ENCODE peak calls at places on chromosomes 4 and X, in five cellular contexts. Z, X, T, S and N are unnamed samples.
A peak's percentile ranks its signal among the peaks of the same experiment; 100 is the strongest.

GRCh38 chr4:186726440-186727148 is 2.9 kb upstream of the FAT1 start:
- DNase-seq in Z (no peak), X (peak; percentile 71), T (peak; percentile 66), S (no peak), N (peak; percentile 99)

GRCh38 chrX:38641197-38641596 is 79.9 kb downstream of the TSPAN7 start:
- DNase-seq in Z (no peak), X (no peak), T (no peak), S (no peak), N (no peak)

GRCh38 chr4:121199742-121200561 is 35.8 kb upstream of the TNIP3 start:
- DNase-seq in Z (no peak), X (no peak), T (no peak), S (peak; percentile 16), N (no peak)

GRCh38 chrX:17824980-17825379 is 36.1 kb downstream of the RAI2 start:
- DNase-seq in Z (no peak), X (no peak), T (no peak), S (no peak), N (no peak)

GRCh38 chrX:71976753-71977152 is 66.1 kb downstream of the NHSL2 start:
- DNase-seq in Z (no peak), X (no peak), T (no peak), S (no peak), N (no peak)

GRCh38 chrX:19280636-19281035 is 63.1 kb upstream of the PDHA1 start:
- DNase-seq in Z (no peak), X (no peak), T (no peak), S (no peak), N (no peak)

GRCh38 chr4:107894138-107894603 is 37.2 kb upstream of the CYP2U1 start:
- DNase-seq in Z (no peak), X (no peak), T (no peak), S (no peak), N (no peak)

GRCh38 chr4:38177792-38178665 is 217.8 kb downstream of the PTTG2 start:
- DNase-seq in Z (no peak), X (no peak), T (peak; percentile 34), S (peak; percentile 45), N (no peak)

GRCh38 chr4:9762823-9763475 is 18.5 kb upstream of the DRD5 start:
- DNase-seq in Z (peak; percentile 49), X (peak; percentile 12), T (peak; percentile 33), S (no peak), N (no peak)

GRCh38 chr4:101274888-101275752 is 72.2 kb downstream of the PPP3CA start:
- DNase-seq in Z (no peak), X (no peak), T (no peak), S (no peak), N (no peak)

GRCh38 chr4:137768881-137769280 is 236.6 kb upstream of the PCDH18 start:
- DNase-seq in Z (no peak), X (no peak), T (no peak), S (no peak), N (no peak)

GRCh38 chrX:18360867-18361266 is 6.4 kb upstream of the SCML2 start:
- DNase-seq in Z (no peak), X (no peak), T (no peak), S (no peak), N (no peak)

GRCh38 chrX:1109580-1110119 is 102.8 kb downstream of the CRLF2 start:
- DNase-seq in Z (no peak), X (no peak), T (no peak), S (no peak), N (no peak)

GRCh38 chrX:52934704-52935468 is 23.4 kb downstream of the FAM156A start:
- DNase-seq in Z (peak; percentile 29), X (peak; percentile 91), T (peak; percentile 98), S (peak; percentile 85), N (peak; percentile 93)

GRCh38 chrX:11435568-11435967 is 142.4 kb downstream of the AMELX start:
- DNase-seq in Z (no peak), X (peak; percentile 95), T (no peak), S (no peak), N (no peak)

GRCh38 chr4:56742080-56742871 is 61.2 kb upstream of the HOPX start:
- DNase-seq in Z (no peak), X (peak; percentile 65), T (no peak), S (no peak), N (peak; percentile 48)

GRCh38 chr4:44326716-44327115 is 121.9 kb downstream of the KCTD8 start:
- DNase-seq in Z (no peak), X (peak; percentile 25), T (no peak), S (no peak), N (no peak)

GRCh38 chr4:182163180-182163579 is 80.0 kb upstream of the TENM3 start:
- DNase-seq in Z (no peak), X (no peak), T (no peak), S (no peak), N (no peak)

GRCh38 chr4:139753686-139754085 is 88.1 kb downstream of the MGST2 start:
- DNase-seq in Z (no peak), X (no peak), T (no peak), S (no peak), N (no peak)

GRCh38 chr4:53855886-53856260 is 208.5 kb downstream of the CHIC2 start:
- DNase-seq in Z (no peak), X (peak; percentile 99), T (no peak), S (no peak), N (no peak)

GRCh38 chrX:100098660-100099375 is 311.3 kb downstream of the PCDH19 start:
- DNase-seq in Z (no peak), X (peak; percentile 10), T (no peak), S (no peak), N (no peak)

GRCh38 chr4:84494518-84494917 is 4.6 kb downstream of the NKX6-1 start:
- DNase-seq in Z (no peak), X (no peak), T (no peak), S (no peak), N (no peak)

GRCh38 chr4:71259911-71260331 is 78.9 kb upstream of the SLC4A4 start:
- DNase-seq in Z (no peak), X (peak; percentile 27), T (no peak), S (no peak), N (no peak)

GRCh38 chr4:61277785-61278184 is 77.7 kb downstream of the ADGRL3 start:
- DNase-seq in Z (no peak), X (peak; percentile 2), T (peak; percentile 38), S (no peak), N (no peak)

GRCh38 chrX:133269168-133269567 is 51.0 kb upstream of the TFDP3 start:
- DNase-seq in Z (no peak), X (no peak), T (no peak), S (no peak), N (no peak)

GRCh38 chr4:64539234-64539849 is 130.1 kb upstream of the TECRL start:
- DNase-seq in Z (no peak), X (peak; percentile 31), T (peak; percentile 33), S (no peak), N (no peak)

GRCh38 chrX:139554991-139555675 is 24.6 kb downstream of the F9 start:
- DNase-seq in Z (no peak), X (no peak), T (no peak), S (no peak), N (no peak)

GRCh38 chr4:147542229-147542990 is 61.5 kb downstream of the EDNRA start:
- DNase-seq in Z (no peak), X (peak; percentile 64), T (no peak), S (no peak), N (no peak)

GRCh38 chrX:80808854-80809493 is 703 bp downstream of the BRWD3 start:
- DNase-seq in Z (no peak), X (no peak), T (no peak), S (peak; percentile 13), N (no peak)

GRCh38 chrX:25523574-25523973 is 507.8 kb upstream of the ARX start:
- DNase-seq in Z (no peak), X (no peak), T (peak; percentile 8), S (no peak), N (no peak)